ENCODE peak calls at places on chromosomes 12 and 14, in eight cellular contexts. E is NCI-H1092, L is AG08395, N is SJCRH30, F is NB4, C is hepatic stellate cell, D is upper lobe of right lung, B is iris pigment epithelial cell. J is an unnamed sample.

GRCh38 chr14:74085828-74086227 is 1.1 kb downstream of the LIN52 start:
- DNase-seq in E (no peak), L (no peak), N (no peak), F (peak; percentile 35), C (no peak), D (no peak), B (no peak), J (no peak)

GRCh38 chr14:51430600-51430999 is 190.6 kb downstream of the TMX1 start:
- DNase-seq in E (no peak), L (no peak), N (peak; percentile 43), F (no peak), C (no peak), D (no peak), B (peak; percentile 39), J (no peak)

GRCh38 chr12:93638954-93639353 is 38.2 kb upstream of the CRADD start:
- DNase-seq in E (no peak), L (no peak), N (no peak), F (no peak), C (no peak), D (no peak), B (no peak), J (no peak)

GRCh38 chr14:104691546-104692260 is 2.3 kb downstream of the INF2 start:
- DNase-seq in E (no peak), L (no peak), N (no peak), F (no peak), C (no peak), D (no peak), B (no peak), J (no peak)

GRCh38 chr12:91182664-91183455 is at the start of gene DCN:
- DNase-seq in E (no peak), L (no peak), N (no peak), F (no peak), C (no peak), D (no peak), B (peak; percentile 49), J (no peak)

GRCh38 chr12:87678453-87678852 is 350.7 kb downstream of the C12orf50 start:
- DNase-seq in E (no peak), L (no peak), N (no peak), F (no peak), C (no peak), D (no peak), B (peak; percentile 87), J (no peak)

GRCh38 chr14:21023174-21023573 is 1.7 kb downstream of the NDRG2 start:
- DNase-seq in E (no peak), L (no peak), N (no peak), F (no peak), C (no peak), D (no peak), B (no peak), J (no peak)

GRCh38 chr14:100328495-100329163 is 5.5 kb downstream of the SLC25A47 start:
- DNase-seq in E (no peak), L (no peak), N (no peak), F (no peak), C (no peak), D (no peak), B (no peak), J (no peak)

GRCh38 chr12:96773031-96773430 is 134.0 kb upstream of the NEDD1 start:
- DNase-seq in E (no peak), L (no peak), N (no peak), F (no peak), C (no peak), D (no peak), B (no peak), J (no peak)

GRCh38 chr14:54667764-54668163 is 100.8 kb downstream of the SAMD4A start:
- DNase-seq in E (no peak), L (no peak), N (peak; percentile 94), F (no peak), C (no peak), D (no peak), B (no peak), J (no peak)

GRCh38 chr14:91315844-91316267 is 71.4 kb upstream of the GPR68 start:
- DNase-seq in E (no peak), L (no peak), N (no peak), F (peak; percentile 93), C (no peak), D (no peak), B (no peak), J (no peak)

GRCh38 chr12:96371787-96372699 is 28.2 kb downstream of the CDK17 start:
- DNase-seq in E (no peak), L (no peak), N (no peak), F (no peak), C (no peak), D (no peak), B (no peak), J (no peak)

GRCh38 chr12:50066402-50066801 is 9.0 kb downstream of the ASIC1 start:
- DNase-seq in E (no peak), L (peak; percentile 89), N (peak; percentile 75), F (peak; percentile 67), C (peak; percentile 84), D (no peak), B (peak; percentile 93), J (peak; percentile 69)

GRCh38 chr12:96045566-96045965 is 10.2 kb upstream of the LTA4H start:
- DNase-seq in E (no peak), L (no peak), N (no peak), F (peak; percentile 30), C (no peak), D (peak; percentile 73), B (no peak), J (no peak)

GRCh38 chr12:34598851-34599529 is 576.7 kb downstream of the ALG10 start:
- DNase-seq in E (no peak), L (no peak), N (no peak), F (no peak), C (no peak), D (peak; percentile 55), B (no peak), J (no peak)

GRCh38 chr14:30194769-30195168 is 267.1 kb upstream of the PRKD1 start:
- DNase-seq in E (no peak), L (peak; percentile 84), N (no peak), F (no peak), C (peak; percentile 24), D (no peak), B (peak; percentile 93), J (no peak)

GRCh38 chr12:6821674-6822433 is at the start of gene GPR162:
- DNase-seq in E (peak; percentile 56), L (peak; percentile 61), N (peak; percentile 60), F (peak; percentile 67), C (peak; percentile 83), D (no peak), B (peak; percentile 51), J (peak; percentile 47)

GRCh38 chr12:5173511-5174011 is 129.9 kb downstream of the KCNA5 start:
- DNase-seq in E (no peak), L (peak; percentile 44), N (no peak), F (no peak), C (no peak), D (no peak), B (no peak), J (no peak)

GRCh38 chr12:51293693-51294092 is 23.5 kb upstream of the SMAGP start:
- DNase-seq in E (no peak), L (no peak), N (no peak), F (no peak), C (no peak), D (no peak), B (no peak), J (no peak)

GRCh38 chr14:99479903-99480855 is 480 bp downstream of the SETD3 start:
- DNase-seq in E (no peak), L (peak; percentile 69), N (peak; percentile 46), F (peak; percentile 84), C (peak; percentile 62), D (peak; percentile 91), B (peak; percentile 64), J (peak; percentile 56)

GRCh38 chr14:55212611-55213010 is 21.2 kb upstream of the DLGAP5 start:
- DNase-seq in E (no peak), L (no peak), N (peak; percentile 42), F (no peak), C (no peak), D (no peak), B (no peak), J (no peak)

GRCh38 chr12:106246891-106247730 is 709 bp downstream of the CKAP4 start:
- DNase-seq in E (no peak), L (peak; percentile 66), N (peak; percentile 57), F (peak; percentile 57), C (peak; percentile 76), D (peak; percentile 87), B (peak; percentile 76), J (no peak)

GRCh38 chr14:32350020-32350419 is 20.9 kb downstream of the AKAP6 start:
- DNase-seq in E (no peak), L (no peak), N (no peak), F (no peak), C (no peak), D (no peak), B (no peak), J (no peak)

GRCh38 chr12:59459966-59460365 is 135.9 kb upstream of the SLC16A7 start:
- DNase-seq in E (no peak), L (peak; percentile 31), N (no peak), F (no peak), C (peak; percentile 0), D (no peak), B (peak; percentile 75), J (peak; percentile 14)

GRCh38 chr12:109625131-109625559 is 51.6 kb downstream of the MVK start:
- DNase-seq in E (no peak), L (peak; percentile 88), N (no peak), F (no peak), C (peak; percentile 81), D (no peak), B (peak; percentile 60), J (no peak)